ENCODE peak calls at places on chromosomes 3 and 15, in six cellular contexts. C is transverse colon; F is pancreas; R is fibroblast of lung; Y is glutamatergic neuron; J is CD8-positive, alpha-beta T cell. L is an unnamed sample.

GRCh38 chr3:138946554-138947302 is at the start of the genes FOXL2 and FOXL2NB:
- DNase-seq in C (no peak), F (no peak), R (peak), Y (peak), J (peak), L (no peak)

GRCh38 chr3:156181509-156181908 is 61.1 kb downstream of the KCNAB1 start:
- DNase-seq in C (no peak), F (no peak), R (peak), Y (no peak), J (no peak), L (no peak)

GRCh38 chr15:71279757-71280141 is 164.5 kb downstream of the THSD4 start:
- DNase-seq in C (no peak), F (no peak), R (no peak), Y (no peak), J (no peak), L (no peak)

GRCh38 chr15:39621210-39621609 is 40.3 kb downstream of the THBS1 start:
- DNase-seq in C (no peak), F (no peak), R (no peak), Y (no peak), J (no peak), L (no peak)

GRCh38 chr3:184380210-184380626 is 364 bp downstream of the CHRD start:
- DNase-seq in C (peak), F (peak), R (peak), Y (peak), J (no peak), L (peak)

GRCh38 chr15:67831363-67831762 is 6.1 kb downstream of the SKOR1 start:
- DNase-seq in C (no peak), F (no peak), R (no peak), Y (no peak), J (no peak), L (no peak)

GRCh38 chr3:71302604-71303003 is 280.9 kb downstream of the FOXP1 start:
- DNase-seq in C (no peak), F (no peak), R (no peak), Y (no peak), J (no peak), L (no peak)

GRCh38 chr15:59140422-59141226 is 35.7 kb downstream of the CCNB2 start:
- DNase-seq in C (peak), F (no peak), R (no peak), Y (no peak), J (no peak), L (peak)

GRCh38 chr3:107943860-107944543 is 146.8 kb downstream of the CD47 start:
- DNase-seq in C (no peak), F (no peak), R (no peak), Y (no peak), J (no peak), L (no peak)

GRCh38 chr3:107943350-107943749 is 147.5 kb downstream of the CD47 start:
- DNase-seq in C (no peak), F (no peak), R (no peak), Y (no peak), J (no peak), L (no peak)

GRCh38 chr3:107947203-107947602 is 143.6 kb downstream of the CD47 start:
- DNase-seq in C (no peak), F (no peak), R (no peak), Y (no peak), J (no peak), L (no peak)

GRCh38 chr3:107945406-107945805 is 145.4 kb downstream of the CD47 start:
- DNase-seq in C (no peak), F (no peak), R (no peak), Y (no peak), J (no peak), L (no peak)

DNA sequence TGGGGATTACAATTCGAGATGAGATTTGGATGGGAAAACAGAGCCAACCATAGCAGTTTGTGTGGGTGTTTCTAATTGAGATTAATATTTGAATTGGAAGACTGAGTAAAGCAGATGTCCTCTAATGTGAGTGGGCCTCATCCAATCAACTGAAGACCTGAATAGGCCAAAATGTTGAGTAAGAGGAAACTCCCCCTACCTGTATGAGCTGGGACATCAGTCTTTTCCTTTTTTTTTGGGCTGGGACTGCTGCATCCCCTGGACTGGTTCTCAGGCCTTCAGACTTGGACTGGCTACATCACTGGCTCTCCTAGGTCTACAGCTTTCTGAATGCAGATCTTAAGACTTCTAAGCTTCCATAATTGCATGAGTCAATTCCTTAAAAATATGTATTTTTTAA is 144.1 kb downstream of the CD47 start:
- DNase-seq in C (no peak), F (no peak), R (no peak), Y (no peak), J (no peak), L (no peak)
- TF ChIP-seq CTCF in C (no peak), F (no peak), R (no peak), Y (no peak), J (no peak), L (no peak)

GRCh38 chr3:101500208-101500607 is 12.8 kb downstream of the SENP7 start:
- DNase-seq in C (no peak), F (no peak), R (no peak), Y (no peak), J (no peak), L (no peak)
- TF ChIP-seq CTCF in C (no peak), F (no peak), R (no peak), Y (no peak), J (no peak), L (no peak)

DNA sequence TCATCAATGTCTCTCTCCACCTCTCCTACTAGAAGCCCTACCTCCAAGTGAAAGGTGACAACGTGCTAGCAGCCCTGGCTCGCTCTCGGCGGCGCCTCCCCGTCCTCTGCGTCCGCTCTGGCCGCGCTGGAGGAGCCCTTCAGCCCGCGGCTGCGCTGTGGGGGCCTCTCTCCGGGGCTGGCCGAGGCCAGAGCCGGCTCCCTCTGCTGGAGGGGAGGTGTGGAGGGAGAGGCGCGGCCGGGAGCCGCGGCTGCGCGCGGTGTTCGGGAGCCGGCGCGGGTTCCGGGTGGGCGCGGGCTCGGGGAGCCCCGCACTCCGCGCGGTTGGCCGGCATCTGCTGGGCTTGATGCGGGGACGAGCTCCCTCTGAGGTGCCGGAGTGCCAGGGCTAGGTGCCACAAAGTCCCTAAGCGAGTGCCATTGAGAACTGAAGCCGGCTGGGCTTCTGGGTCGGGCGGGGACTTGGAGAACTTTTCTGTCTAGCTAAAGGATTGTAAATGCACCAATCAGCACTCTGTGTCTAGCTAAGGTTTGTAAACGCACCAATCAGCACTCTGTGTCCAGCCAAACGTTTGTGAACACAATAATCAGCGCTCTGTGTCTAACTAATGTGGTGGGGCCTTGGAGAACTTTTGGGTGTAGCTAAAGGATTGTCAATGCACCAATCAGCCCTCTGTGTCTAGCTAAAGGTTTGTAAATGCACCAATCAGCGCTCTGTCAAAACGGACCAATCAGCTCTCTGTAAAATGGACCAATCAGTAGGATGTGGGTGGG is 84.8 kb upstream of the ARRDC4 start:
- DNase-seq in C (peak), F (peak), R (no peak), Y (no peak), J (no peak), L (no peak)
- TF ChIP-seq CTCF in C (no peak), F (peak), R (no peak), Y (no peak), J (no peak), L (no peak)

DNA sequence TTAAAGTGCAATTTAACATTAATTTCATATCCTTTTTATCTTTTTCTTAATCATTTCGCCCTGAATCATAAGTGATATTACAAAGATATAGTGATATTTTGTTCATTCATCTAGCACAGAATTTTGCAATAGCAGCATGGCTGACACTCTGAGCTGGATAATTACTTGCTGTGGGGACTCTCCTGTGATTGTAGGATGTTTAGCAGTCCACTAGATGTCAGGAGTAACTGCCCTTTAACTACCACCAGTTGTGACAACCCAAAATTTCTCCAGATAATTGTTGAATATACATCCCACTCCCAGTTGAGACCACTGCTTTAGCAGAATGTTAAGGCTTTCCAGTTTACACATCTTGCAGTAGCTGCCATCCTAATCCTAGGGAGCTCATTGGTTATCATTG is 196.8 kb upstream of the MBNL1 start:
- DNase-seq in C (no peak), F (no peak), R (peak), Y (no peak), J (no peak), L (peak)
- TF ChIP-seq CTCF in C (peak), F (no peak), R (peak), Y (peak), J (peak), L (no peak)

L was measured in GM13976.